ENCODE peak calls at places on chromosomes 11 and 22, in five cellular contexts. K, A, E, H and C are unnamed samples.

GRCh38 chr11:23540101-23540561 is 679.9 kb upstream of the CCDC179 start:
- DNase-seq in K (peak; percentile 53), A (peak; percentile 32), E (no peak), H (peak; percentile 83), C (peak; percentile 46)

GRCh38 chr22:39545310-39546063 is 12.9 kb upstream of the RPS19BP1 start:
- DNase-seq in K (no peak), A (no peak), E (peak; percentile 61), H (no peak), C (no peak)

GRCh38 chr11:130531061-130531460 is 82.6 kb downstream of the ADAMTS15 start:
- DNase-seq in K (no peak), A (no peak), E (no peak), H (no peak), C (no peak)

GRCh38 chr11:64868904-64869570 is 9.4 kb downstream of the EHD1 start:
- DNase-seq in K (peak; percentile 75), A (peak; percentile 79), E (no peak), H (peak; percentile 59), C (no peak)

GRCh38 chr11:8283510-8284272 is 20.0 kb upstream of the LMO1 start:
- DNase-seq in K (no peak), A (no peak), E (no peak), H (no peak), C (peak; percentile 8)

GRCh38 chr22:30017375-30017774 is 62.9 kb upstream of the HORMAD2 start:
- DNase-seq in K (no peak), A (no peak), E (no peak), H (no peak), C (no peak)

GRCh38 chr11:46678741-46679130 is 21.7 kb downstream of the ARHGAP1 start:
- DNase-seq in K (no peak), A (no peak), E (no peak), H (no peak), C (no peak)

GRCh38 chr11:17753153-17753552 is 18.6 kb downstream of the KCNC1 start:
- DNase-seq in K (no peak), A (no peak), E (no peak), H (no peak), C (no peak)

GRCh38 chr22:45581549-45582080 is 78.9 kb downstream of the FBLN1 start:
- DNase-seq in K (no peak), A (no peak), E (no peak), H (no peak), C (no peak)

GRCh38 chr11:69598147-69598546 is 42.8 kb upstream of the CCND1 start:
- DNase-seq in K (no peak), A (no peak), E (no peak), H (no peak), C (no peak)

GRCh38 chr11:113906038-113906437 is 1.4 kb downstream of the HTR3B start:
- DNase-seq in K (no peak), A (no peak), E (no peak), H (peak; percentile 20), C (peak; percentile 13)